ENCODE peak calls at places on chromosomes 3 and 15, in seven cellular contexts. F, S, C, N, Q, E and H are unnamed samples.
A peak's percentile ranks its signal among the peaks of the same experiment; 100 is the strongest.

GRCh38 chr3:194736896-194737600 is 51.4 kb downstream of the FAM43A start:
- DNase-seq in F (no peak), S (no peak), C (no peak), N (no peak), Q (no peak), E (no peak), H (no peak)

GRCh38 chr3:49377483-49377882 is 19.3 kb upstream of the GPX1 start:
- DNase-seq in F (no peak), S (no peak), C (peak; percentile 59), N (no peak), Q (no peak), E (no peak), H (peak; percentile 51)

GRCh38 chr3:46928297-46928696 is 48.2 kb downstream of the CCDC12 start:
- DNase-seq in F (peak; percentile 11), S (no peak), C (no peak), N (peak; percentile 2), Q (no peak), E (no peak), H (no peak)

GRCh38 chr3:132343018-132343612 is 25.9 kb downstream of the ACP3 start:
- DNase-seq in F (no peak), S (peak; percentile 56), C (peak; percentile 82), N (peak; percentile 62), Q (peak; percentile 42), E (peak; percentile 23), H (peak; percentile 70)

GRCh38 chr15:72078887-72079286 is 39.1 kb downstream of the MYO9A start:
- DNase-seq in F (no peak), S (no peak), C (no peak), N (no peak), Q (no peak), E (no peak), H (no peak)

GRCh38 chr3:141414141-141414689 is 45.9 kb downstream of the ZBTB38 start:
- DNase-seq in F (no peak), S (peak; percentile 67), C (no peak), N (peak; percentile 58), Q (no peak), E (peak; percentile 76), H (no peak)

GRCh38 chr15:69290346-69291164 is 8.2 kb upstream of the PAQR5 start:
- DNase-seq in F (no peak), S (no peak), C (peak; percentile 53), N (no peak), Q (no peak), E (no peak), H (peak; percentile 39)

GRCh38 chr3:197001972-197002700 is 27.5 kb downstream of the MELTF start:
- DNase-seq in F (peak; percentile 66), S (no peak), C (peak; percentile 16), N (no peak), Q (no peak), E (no peak), H (peak; percentile 22)

GRCh38 chr15:60363024-60363674 is 34.6 kb downstream of the ANXA2 start:
- DNase-seq in F (no peak), S (no peak), C (no peak), N (no peak), Q (no peak), E (no peak), H (no peak)

GRCh38 chr3:8730641-8731040 is 3.0 kb upstream of the CAV3 start:
- DNase-seq in F (no peak), S (peak; percentile 74), C (peak; percentile 58), N (no peak), Q (no peak), E (no peak), H (no peak)

GRCh38 chr3:140903196-140903595 is 38.4 kb upstream of the SLC25A36 start:
- DNase-seq in F (no peak), S (no peak), C (no peak), N (no peak), Q (no peak), E (no peak), H (peak; percentile 20)

GRCh38 chr3:171996178-171996817 is 43.1 kb upstream of the FNDC3B start:
- DNase-seq in F (no peak), S (no peak), C (no peak), N (no peak), Q (no peak), E (no peak), H (no peak)

DNA sequence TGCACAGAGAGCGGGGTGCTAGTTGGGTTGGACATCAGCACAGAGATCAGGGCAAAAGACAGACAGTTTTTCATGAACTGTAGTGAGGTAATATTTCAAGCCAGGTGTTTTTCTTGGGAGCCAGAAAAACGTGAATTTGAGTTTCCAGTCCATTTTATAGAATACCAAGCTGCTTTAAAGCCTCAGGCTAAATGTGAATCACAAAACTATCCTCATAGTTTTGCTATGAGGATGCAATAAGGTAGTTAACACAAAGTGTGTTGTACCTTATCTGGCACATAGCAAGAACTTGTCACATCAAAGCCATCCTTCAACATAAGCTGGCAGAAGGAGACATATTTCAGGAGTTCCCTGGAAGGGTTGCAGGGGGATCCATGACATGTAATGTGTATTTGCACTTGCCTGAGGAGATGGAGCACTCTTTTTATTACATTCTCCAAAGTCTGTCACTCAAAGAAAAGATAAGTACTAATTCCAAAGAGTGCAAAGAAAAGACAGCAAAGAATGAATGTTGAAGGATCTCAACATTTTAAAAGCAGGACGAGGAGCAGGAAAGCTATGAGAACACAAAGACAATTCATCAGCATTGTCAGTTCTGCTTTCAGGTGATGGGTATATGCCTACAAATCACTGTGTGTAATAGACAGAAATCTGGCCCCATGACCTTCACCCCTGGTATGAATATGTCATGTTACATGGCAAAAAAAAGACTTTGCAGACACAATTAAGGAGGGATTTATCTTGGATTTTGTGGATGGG is 1046.5 kb downstream of the NTRK3 start:
- DNase-seq in F (no peak), S (no peak), C (no peak), N (no peak), Q (no peak), E (no peak), H (peak; percentile 87)
- H3K4me3 ChIP-seq in F (no peak overlapping the region), S (no peak overlapping the region), C (no peak overlapping the region), N (no peak overlapping the region), Q (no peak overlapping the region), E (no peak overlapping the region), H (no peak overlapping the region)

GRCh38 chr3:126666002-126666401 is 11.1 kb upstream of the TXNRD3 start:
- DNase-seq in F (no peak), S (no peak), C (no peak), N (no peak), Q (no peak), E (no peak), H (no peak)

GRCh38 chr3:126665221-126665936 is 10.5 kb upstream of the TXNRD3 start:
- DNase-seq in F (no peak), S (no peak), C (no peak), N (no peak), Q (no peak), E (no peak), H (no peak)

GRCh38 chr3:126663257-126663656 is 8.3 kb upstream of the TXNRD3 start:
- DNase-seq in F (no peak), S (no peak), C (no peak), N (no peak), Q (no peak), E (no peak), H (no peak)

GRCh38 chr3:126663750-126664149 is 8.8 kb upstream of the TXNRD3 start:
- DNase-seq in F (no peak), S (no peak), C (no peak), N (no peak), Q (no peak), E (no peak), H (no peak)

DNA sequence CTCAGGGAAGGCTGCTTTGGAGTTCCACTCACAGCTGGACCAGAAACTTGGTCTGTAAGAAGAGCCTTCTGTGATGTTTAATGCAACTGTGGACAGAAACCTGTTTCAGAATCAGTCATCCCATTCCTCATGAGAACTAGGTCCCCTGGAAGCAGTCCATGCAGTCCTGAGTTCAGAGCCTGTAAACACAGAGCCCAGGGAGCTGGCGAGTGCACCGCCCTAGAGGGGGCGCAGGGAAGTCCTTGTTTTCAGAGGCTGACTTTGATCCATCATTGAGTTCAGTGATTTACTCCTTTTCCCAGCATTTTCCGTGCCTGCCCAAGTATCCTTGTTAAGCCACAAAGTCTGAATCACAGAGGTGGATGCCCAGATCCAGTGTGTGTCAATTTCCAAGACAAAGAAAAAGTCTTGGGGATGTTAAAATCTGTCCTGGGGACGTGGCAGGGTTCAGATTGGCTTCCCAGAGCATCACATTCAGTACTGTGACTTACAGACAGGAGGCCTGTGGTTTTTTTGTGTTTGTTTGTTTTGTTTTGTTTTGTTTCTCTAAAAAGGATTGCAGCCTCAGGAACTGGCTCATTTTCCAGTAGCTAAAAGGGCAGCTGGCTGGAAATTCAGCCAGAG is 9.8 kb upstream of the TXNRD3 start:
- DNase-seq in F (no peak), S (no peak), C (no peak), N (no peak), Q (no peak), E (no peak), H (no peak)
- TF ChIP-seq CTCF in F (no peak), S (no peak), C (peak; percentile 12), N (no peak), Q (peak; percentile 15), E (peak; percentile 39), H (no peak)

DNA sequence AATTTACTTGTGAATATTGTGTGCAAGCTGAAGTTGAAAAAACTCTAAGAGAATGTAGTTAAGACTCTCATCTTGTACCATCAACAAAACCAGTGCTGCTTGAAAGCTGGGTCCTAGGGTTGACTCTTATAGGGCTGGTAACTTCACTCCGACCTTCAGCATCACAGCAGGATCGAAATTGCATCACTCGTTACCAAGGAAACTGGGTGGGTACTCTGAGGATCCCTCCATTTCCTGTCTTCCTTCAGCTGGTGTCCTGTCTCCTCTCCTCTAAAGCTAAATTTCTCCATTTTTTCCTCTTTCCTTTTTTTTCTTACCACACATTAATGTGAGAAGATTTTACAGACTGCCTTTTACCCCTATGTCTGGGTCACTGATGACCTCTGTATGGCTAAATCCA is 3.0 kb upstream of the APH1B start:
- DNase-seq in F (no peak), S (no peak), C (no peak), N (no peak), Q (no peak), E (no peak), H (no peak)
- H3K4me3 ChIP-seq in F (no peak overlapping the region), S (no peak overlapping the region), C (no peak overlapping the region), N (no peak overlapping the region), Q (no peak overlapping the region), E (no peak overlapping the region), H (no peak overlapping the region)

DNA sequence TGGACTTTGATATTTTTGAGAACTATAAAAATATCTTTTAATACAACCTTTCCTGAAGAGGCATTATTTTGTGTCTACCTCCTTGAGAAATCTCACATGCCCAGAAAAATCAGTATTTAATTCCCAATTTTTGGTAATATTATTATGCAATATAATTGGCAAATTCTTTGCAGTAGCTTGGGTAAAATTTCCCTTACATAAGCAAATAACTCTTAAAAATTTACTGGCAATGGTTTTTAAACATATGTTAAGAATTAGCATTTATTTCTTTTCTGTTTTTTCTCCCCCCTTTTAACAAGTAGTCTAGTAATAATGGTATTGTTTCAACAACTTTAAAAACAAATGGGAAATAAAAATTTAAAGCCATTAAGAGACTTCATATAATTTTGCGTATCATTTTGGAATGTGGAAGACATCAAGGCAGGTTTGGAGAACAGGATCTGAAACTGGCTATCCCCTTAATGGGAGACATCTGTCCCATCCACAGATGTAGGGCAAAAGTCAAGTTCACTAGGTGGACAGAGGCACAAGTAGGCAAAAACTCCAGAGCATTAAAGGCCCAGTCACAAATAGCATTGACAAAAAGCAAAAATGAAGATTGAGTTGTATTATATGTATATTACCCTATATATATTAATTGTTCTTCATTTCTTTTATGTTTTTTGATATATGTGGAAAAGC is 89.6 kb upstream of the AADACL2 start:
- DNase-seq in F (no peak), S (no peak), C (no peak), N (no peak), Q (no peak), E (no peak), H (no peak)
- TF ChIP-seq CTCF in F (no peak), S (no peak), C (no peak), N (no peak), Q (no peak), E (no peak), H (no peak)

GRCh38 chr3:112132088-112132487 is 960 bp downstream of the GCSAM start:
- DNase-seq in F (no peak), S (no peak), C (no peak), N (no peak), Q (no peak), E (no peak), H (no peak)
- H3K4me3 ChIP-seq in F (no peak overlapping the region), S (no peak overlapping the region), C (no peak overlapping the region), N (no peak overlapping the region), Q (no peak overlapping the region), E (no peak overlapping the region), H (no peak overlapping the region)